ENCODE peak calls at places on chromosomes 13 and 19, in ten cellular contexts. K is right lobe of liver; P is endodermal cell; M is OCI-LY7; N is body of pancreas; F is naive thymus-derived CD4-positive, alpha-beta T cell; W is A549; E is RWPE2; Q is tibial nerve; X is GM23248. U is an unnamed sample. For H3K9me3, the result is how much of the 10 kb centered on the place peaks cover.

GRCh38 chr13:26500618-26501320 is 56.7 kb upstream of the WASF3 start:
- DNase-seq in N (no peak), E (no peak), F (no peak), W (no peak), P (no peak), K (no peak), X (no peak), Q (no peak), M (no peak), U (no peak)

GRCh38 chr19:3692141-3693029 is 7.9 kb downstream of the PIP5K1C start:
- DNase-seq in P (peak), N (no peak), F (no peak), E (no peak), Q (no peak), K (no peak), M (peak), W (no peak), X (no peak), U (peak)

GRCh38 chr13:45833663-45834062 is 17.9 kb downstream of the SIAH3 start:
- DNase-seq in N (peak), W (no peak), P (no peak), K (no peak), M (no peak), E (no peak), Q (no peak), F (no peak), X (peak), U (no peak)

GRCh38 chr19:33798701-33799111 is 2.0 kb downstream of the KCTD15 start:
- DNase-seq in X (no peak), N (no peak), W (no peak), Q (no peak), E (no peak), P (no peak), M (no peak), K (no peak), F (no peak), U (no peak)

GRCh38 chr19:40400521-40400920 is 10.5 kb upstream of the HIPK4 start:
- DNase-seq in F (no peak), E (no peak), X (peak), N (no peak), P (no peak), K (no peak), M (no peak), W (no peak), Q (no peak), U (no peak)

GRCh38 chr13:41651413-41652068 is 194.2 kb downstream of the RGCC start:
- DNase-seq in P (no peak), Q (no peak), W (no peak), F (no peak), N (no peak), K (no peak), E (no peak), X (peak), M (no peak), U (no peak)

GRCh38 chr19:39805120-39805519 is 26.5 kb downstream of the LEUTX start:
- DNase-seq in E (no peak), F (no peak), M (no peak), W (no peak), Q (no peak), P (no peak), X (peak), N (no peak), K (no peak), U (no peak)

GRCh38 chr19:32358311-32358710 is 12.9 kb downstream of the ZNF507 start:
- DNase-seq in N (no peak), X (no peak), K (no peak), E (no peak), Q (no peak), F (no peak), P (no peak), M (no peak), W (no peak), U (no peak)

GRCh38 chr13:108003626-108004025 is 211.7 kb downstream of the LIG4 start:
- DNase-seq in K (no peak), N (no peak), W (no peak), M (no peak), P (no peak), F (no peak), Q (no peak), E (no peak), X (no peak), U (no peak)

GRCh38 chr13:29537736-29538624 is 57.5 kb downstream of the SLC7A1 start:
- DNase-seq in W (no peak), X (peak), K (no peak), F (no peak), P (no peak), M (no peak), N (no peak), E (no peak), Q (no peak), U (no peak)

GRCh38 chr13:90105276-90105675 is 1242.2 kb upstream of the MIR17HG start:
- DNase-seq in M (no peak), F (no peak), K (no peak), P (no peak), X (peak), Q (no peak), W (no peak), E (no peak), N (no peak), U (no peak)

GRCh38 chr19:32865326-32865725 is 4.2 kb downstream of the SLC7A9 start:
- DNase-seq in E (no peak), N (no peak), Q (no peak), X (no peak), M (no peak), P (no peak), W (no peak), F (no peak), K (peak), U (no peak)

GRCh38 chr13:87884874-87885273 is 213.7 kb downstream of the SLITRK5 start:
- DNase-seq in Q (no peak), X (no peak), K (no peak), N (no peak), P (peak), W (no peak), E (no peak), F (no peak), M (no peak), U (no peak)

GRCh38 chr13:44710576-44710975 is 134.4 kb upstream of the TSC22D1 start:
- DNase-seq in W (peak), E (peak), K (no peak), X (peak), N (no peak), M (no peak), P (no peak), F (no peak), Q (no peak), U (no peak)

GRCh38 chr13:98965325-98965724 is 12.5 kb downstream of the DOCK9 start:
- DNase-seq in X (no peak), F (no peak), P (no peak), E (no peak), W (no peak), N (no peak), M (no peak), Q (no peak), K (no peak), U (no peak)

GRCh38 chr19:3516675-3517207 is 10.6 kb downstream of the FZR1 start:
- DNase-seq in W (no peak), Q (no peak), X (no peak), F (peak), K (peak), P (no peak), N (peak), M (peak), E (no peak), U (no peak)

GRCh38 chr19:7348587-7349230 is at the start of gene ARHGEF18:
- DNase-seq in E (no peak), M (peak), W (no peak), Q (no peak), X (no peak), P (no peak), K (peak), N (no peak), F (peak), U (peak)

GRCh38 chr13:66210677-66211076 is 1019.5 kb downstream of the PCDH9 start:
- DNase-seq in F (no peak), N (no peak), W (peak), K (no peak), E (no peak), X (peak), M (no peak), Q (no peak), P (no peak), U (no peak)

GRCh38 chr13:46145950-46146349 is 36.0 kb downstream of the LCP1 start:
- DNase-seq in W (no peak), N (no peak), M (no peak), K (no peak), F (no peak), E (no peak), Q (no peak), X (no peak), P (no peak), U (no peak)

GRCh38 chr13:73608731-73609485 is 525.3 kb downstream of the KLF12 start:
- DNase-seq in K (no peak), X (no peak), E (no peak), N (no peak), P (no peak), F (no peak), W (no peak), M (no peak), Q (no peak), U (no peak)

GRCh38 chr13:71513414-71514063 is 353.5 kb downstream of the DACH1 start:
- DNase-seq in W (no peak), E (no peak), F (no peak), Q (no peak), M (no peak), N (no peak), K (no peak), P (no peak), X (no peak), U (no peak)

GRCh38 chr19:1360126-1360817 is 23.4 kb upstream of the NDUFS7 start:
- DNase-seq in M (no peak), K (no peak), X (no peak), N (no peak), W (no peak), Q (no peak), E (no peak), P (peak), F (no peak), U (no peak)

GRCh38 chr19:42942187-42942789 is 5.3 kb upstream of the PSG7 start:
- DNase-seq in P (no peak), N (no peak), W (peak), M (peak), F (no peak), Q (no peak), K (no peak), X (peak), E (no peak), U (no peak)

GRCh38 chr19:7595466-7596133 is at the start of gene CAMSAP3:
- DNase-seq in X (peak), Q (no peak), P (peak), E (peak), N (peak), M (peak), F (peak), K (peak), W (peak), U (peak)

GRCh38 chr19:33406521-33407139 is 33.1 kb downstream of the CEBPG start:
- DNase-seq in M (peak), F (peak), E (peak), K (no peak), N (peak), X (peak), W (peak), P (peak), Q (peak), U (peak)

GRCh38 chr13:77267362-77267761 is 59.5 kb downstream of the MYCBP2 start:
- DNase-seq in X (peak), F (no peak), W (no peak), K (no peak), N (no peak), E (no peak), M (no peak), P (no peak), Q (no peak), U (no peak)

GRCh38 chr19:34173145-34173956 is 1.0 kb downstream of the LSM14A start:
- DNase-seq in W (peak), K (peak), X (peak), P (peak), N (peak), F (peak), M (peak), Q (peak), E (no peak), U (no peak)

GRCh38 chr13:50493683-50494082 is 349.8 kb downstream of the DLEU7 start:
- DNase-seq in P (no peak), K (no peak), M (peak), X (no peak), E (no peak), Q (no peak), N (no peak), F (no peak), W (no peak), U (no peak)

GRCh38 chr13:51006067-51006800 is 96.6 kb downstream of the RNASEH2B start:
- DNase-seq in N (no peak), K (no peak), F (no peak), X (peak), E (no peak), P (no peak), M (no peak), W (no peak), Q (no peak), U (no peak)

GRCh38 chr13:48066310-48066989 is 28.5 kb downstream of the MED4 start:
- DNase-seq in X (peak), M (no peak), K (no peak), N (no peak), F (no peak), P (no peak), W (no peak), E (peak), Q (no peak), U (no peak)

GRCh38 chr19:38391911-38392464 is 3.5 kb downstream of the SPRED3 start:
- DNase-seq in N (no peak), X (no peak), F (no peak), P (no peak), M (no peak), E (no peak), Q (no peak), K (no peak), W (no peak), U (no peak)

GRCh38 chr19:9370747-9371619 is 8.2 kb downstream of the ZNF177 start:
- DNase-seq in X (no peak), F (no peak), Q (no peak), E (no peak), W (no peak), M (no peak), P (no peak), N (no peak), K (no peak), U (no peak)
- H3K9me3 ChIP-seq in X (under half), F (under half), Q (under half), E (under half), W (under half), M (under half), P (half or more), N (under half), K (under half), U (under half)

DNA sequence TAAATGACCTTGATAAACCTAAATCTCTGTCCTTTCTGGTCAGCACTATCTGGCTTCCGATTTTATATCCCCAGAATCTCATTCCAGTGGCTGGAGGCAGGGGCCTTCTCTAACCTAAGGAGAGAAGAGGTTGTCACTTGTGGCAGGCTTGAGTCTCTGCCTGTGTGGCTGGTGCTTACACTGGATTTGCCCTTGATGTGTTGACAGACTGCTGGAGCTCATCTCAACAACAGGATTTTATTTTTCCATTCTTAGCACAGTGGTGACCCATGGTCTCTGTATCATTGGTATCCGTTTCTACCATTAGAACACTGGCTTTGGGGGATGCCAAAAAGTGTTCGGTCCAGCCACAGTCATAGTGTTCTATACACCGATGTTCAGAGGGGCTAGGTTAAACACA is 41.7 kb upstream of the TEX29 start:
- DNase-seq in K (no peak), W (no peak), P (peak), Q (no peak), F (no peak), N (no peak), X (no peak), E (no peak), M (no peak), U (no peak)
- H3K9me3 ChIP-seq in K (under half), W (under half), P (under half), Q (under half), F (under half), N (under half), X (under half), E (under half), M (under half), U (under half)

GRCh38 chr19:22595422-22595821 is 38.7 kb upstream of the ZNF492 start:
- DNase-seq in F (no peak), W (no peak), N (no peak), P (no peak), E (peak), X (no peak), M (no peak), Q (no peak), K (no peak), U (no peak)

GRCh38 chr19:22600690-22601648 is 33.2 kb upstream of the ZNF492 start:
- DNase-seq in X (no peak), W (no peak), Q (no peak), M (no peak), N (no peak), K (no peak), P (no peak), E (no peak), F (no peak), U (no peak)

GRCh38 chr19:22595918-22596341 is 38.2 kb upstream of the ZNF492 start:
- DNase-seq in M (no peak), K (no peak), X (no peak), W (no peak), E (no peak), F (no peak), N (peak), Q (peak), P (no peak), U (no peak)
- H3K9me3 ChIP-seq in M (under half), K (under half), X (under half), W (under half), E (under half), F (under half), N (under half), Q (under half), P (half or more), U (under half)

DNA sequence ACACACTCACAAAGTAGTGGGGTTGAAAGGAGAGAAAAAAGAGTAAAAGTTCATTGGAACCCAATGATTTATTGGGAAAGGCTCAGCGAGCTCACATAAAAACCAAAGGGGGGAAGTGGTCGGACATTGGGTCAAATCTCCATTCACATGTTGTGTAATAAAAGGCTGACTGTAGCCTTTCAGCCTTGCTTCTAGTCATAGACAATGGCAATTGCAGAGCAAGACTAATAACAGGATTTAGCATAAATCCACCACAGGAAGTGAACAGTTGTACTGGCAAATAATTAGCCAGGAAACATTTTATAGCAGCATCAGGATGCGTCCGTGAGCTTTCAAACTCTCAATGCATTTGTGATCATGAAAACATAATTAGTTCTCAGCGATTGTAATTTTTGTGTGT is 105.8 kb downstream of the SPRY2 start:
- DNase-seq in M (no peak), K (no peak), Q (no peak), W (no peak), P (no peak), E (no peak), X (no peak), N (no peak), F (no peak), U (no peak)
- H3K9me3 ChIP-seq in M (under half), K (under half), Q (under half), W (under half), P (under half), E (under half), X (under half), N (under half), F (under half), U (under half)

DNA sequence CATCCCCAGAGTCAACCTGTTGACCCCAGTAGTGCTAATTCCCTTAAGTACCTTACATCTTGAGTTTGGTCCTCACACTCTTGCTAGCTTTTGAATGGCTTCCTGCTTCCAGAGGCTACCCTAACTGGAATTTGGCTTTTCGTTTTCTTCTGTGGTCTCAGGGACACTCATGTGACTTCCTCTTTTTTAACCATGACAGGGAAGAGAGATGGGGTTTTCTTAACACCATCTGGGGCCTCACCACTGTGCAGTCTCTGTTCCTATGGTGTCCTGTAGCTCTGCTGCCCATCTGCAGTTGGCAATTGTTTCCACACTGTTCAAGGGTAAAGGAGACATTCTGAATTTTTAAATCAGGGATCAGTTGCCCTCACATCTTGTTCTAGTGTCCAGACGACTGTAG is 66.7 kb downstream of the SLC10A2 start:
- DNase-seq in K (no peak), Q (no peak), M (peak), P (no peak), N (no peak), E (no peak), X (no peak), F (no peak), W (no peak), U (no peak)
- H3K9me3 ChIP-seq in K (under half), Q (under half), M (under half), P (under half), N (under half), E (under half), X (under half), F (under half), W (under half), U (under half)

GRCh38 chr19:21109116-21109515 is 27.1 kb downstream of the ZNF714 start:
- DNase-seq in X (peak), P (no peak), Q (no peak), K (no peak), E (no peak), M (no peak), W (no peak), F (no peak), N (no peak), U (no peak)
- H3K9me3 ChIP-seq in X (under half), P (under half), Q (under half), K (under half), E (under half), M (under half), W (under half), F (under half), N (under half), U (under half)

GRCh38 chr19:12260236-12260635 is 34.4 kb downstream of the ZNF44 start:
- DNase-seq in K (no peak), P (no peak), F (no peak), X (no peak), N (no peak), W (no peak), E (no peak), M (no peak), Q (no peak), U (no peak)
- H3K9me3 ChIP-seq in K (under half), P (under half), F (under half), X (under half), N (under half), W (under half), E (under half), M (under half), Q (under half), U (under half)